ENCODE peak calls at places on chromosomes 12 and 14, in six cellular contexts. V is choroid plexus epithelial cell, G is activated T-helper 1 cell treated with Interleukin-2 at 50 U/mL for 16 hours, K is esophagus squamous epithelium, B is COR-L47, X is psoas muscle. P is an unnamed sample.
A peak's percentile ranks its signal among the peaks of the same experiment; 100 is the strongest.

GRCh38 chr12:117072736-117073475 is 26.3 kb downstream of the TESC start:
- DNase-seq in K (no peak), B (no peak), X (no peak), V (no peak), G (no peak), P (no peak)

GRCh38 chr12:132266370-132266769 is 63.0 kb downstream of the GALNT9 start:
- DNase-seq in G (no peak), X (no peak), B (no peak), V (no peak), K (no peak), P (no peak)

GRCh38 chr12:62803756-62804155 is 131.2 kb downstream of the PPM1H start:
- DNase-seq in K (no peak), V (no peak), G (no peak), B (no peak), X (no peak), P (no peak)

GRCh38 chr12:121334513-121335343 is 17.5 kb downstream of the ANAPC5 start:
- DNase-seq in B (peak; percentile 58), X (no peak), V (peak; percentile 87), G (no peak), K (no peak), P (peak; percentile 77)

GRCh38 chr14:66043921-66044320 is 442.2 kb upstream of the CCDC196 start:
- DNase-seq in X (no peak), V (no peak), K (no peak), G (no peak), B (no peak), P (no peak)

GRCh38 chr14:71932229-71932951 is at the start of gene RGS6:
- DNase-seq in V (peak; percentile 29), K (no peak), B (peak; percentile 72), X (peak; percentile 13), G (no peak), P (no peak)

GRCh38 chr12:5013206-5013830 is 30.4 kb upstream of the KCNA5 start:
- DNase-seq in V (peak; percentile 11), G (no peak), B (no peak), X (no peak), K (no peak), P (no peak)

GRCh38 chr14:92963301-92964123 is 40.6 kb downstream of the CHGA start:
- DNase-seq in K (no peak), X (peak; percentile 7), B (no peak), V (no peak), G (no peak), P (no peak)

GRCh38 chr12:19804737-19805136 is 365.4 kb downstream of the AEBP2 start:
- DNase-seq in V (no peak), K (no peak), B (no peak), G (no peak), X (no peak), P (no peak)

GRCh38 chr12:82740129-82741000 is 53.7 kb downstream of the TMTC2 start:
- DNase-seq in B (no peak), V (peak; percentile 91), G (no peak), K (no peak), X (no peak), P (peak; percentile 11)

GRCh38 chr12:70843363-70843762 is 77.2 kb downstream of the PTPRR start:
- DNase-seq in B (no peak), V (no peak), X (no peak), G (no peak), K (no peak), P (no peak)

GRCh38 chr14:25041484-25041883 is 8.5 kb downstream of the STXBP6 start:
- DNase-seq in K (no peak), X (no peak), V (no peak), G (no peak), B (no peak), P (no peak)

GRCh38 chr14:96201965-96202364 is 2.7 kb upstream of the BDKRB2 start:
- DNase-seq in K (no peak), B (no peak), V (no peak), X (no peak), G (no peak), P (no peak)

GRCh38 chr14:78921856-78922255 is 751.7 kb downstream of the NRXN3 start:
- DNase-seq in B (no peak), V (peak; percentile 85), X (no peak), K (no peak), G (no peak), P (peak; percentile 29)

GRCh38 chr12:52370906-52371608 is 3.8 kb upstream of the KRT85 start:
- DNase-seq in G (no peak), B (no peak), V (peak; percentile 53), X (peak; percentile 62), K (no peak), P (peak; percentile 56)

GRCh38 chr14:87231336-87232026 is 761.5 kb downstream of the GALC start:
- DNase-seq in K (no peak), B (no peak), G (no peak), X (no peak), V (no peak), P (no peak)